ENCODE peak calls at places on chromosome X, in ten cellular contexts. S is pancreas, G is B cell, D is cardiac muscle cell, J is fibroblast of mammary gland, V is heart right ventricle, B is A549, E is right atrium auricular region, Y is GM06990, H is endothelial cell. A is an unnamed sample.

GRCh38 chrX:19673334-19674040 is 158.2 kb upstream of the MAP3K15 start:
- DNase-seq in D (no peak), Y (no peak), H (no peak), B (peak), J (peak), G (no peak), E (peak), V (peak), S (no peak), A (no peak)

GRCh38 chrX:2901367-2902036 is 27.6 kb downstream of the ARSD start:
- DNase-seq in J (peak), S (no peak), G (no peak), Y (no peak), H (no peak), E (no peak), D (no peak), V (no peak), B (no peak), A (no peak)

GRCh38 chrX:112512509-112512908 is 167.2 kb downstream of the LHFPL1 start:
- DNase-seq in G (no peak), E (no peak), J (no peak), Y (no peak), B (no peak), D (peak), V (no peak), S (no peak), H (no peak), A (no peak)

GRCh38 chrX:145936769-145937168 is 119.1 kb downstream of the SLITRK2 start:
- DNase-seq in G (no peak), V (no peak), H (no peak), S (no peak), Y (no peak), D (no peak), J (no peak), B (no peak), E (no peak), A (no peak)

GRCh38 chrX:57905141-57905540 is 5.1 kb downstream of the ZXDA start:
- DNase-seq in S (no peak), B (no peak), V (no peak), D (no peak), Y (no peak), E (no peak), H (no peak), G (no peak), J (no peak), A (no peak)

GRCh38 chrX:14884714-14885113 is 11.5 kb downstream of the MOSPD2 start:
- DNase-seq in S (no peak), J (no peak), D (no peak), V (no peak), E (no peak), B (no peak), H (no peak), G (no peak), Y (no peak), A (no peak)

GRCh38 chrX:50081282-50081955 is 119.4 kb downstream of the AKAP4 start:
- DNase-seq in G (no peak), E (no peak), H (peak), B (no peak), S (no peak), V (peak), J (peak), Y (no peak), D (peak), A (no peak)

GRCh38 chrX:154359362-154360154 is 14.9 kb downstream of the FLNA start:
- DNase-seq in Y (no peak), V (no peak), B (no peak), S (no peak), G (no peak), J (no peak), H (no peak), E (no peak), D (no peak), A (no peak)

GRCh38 chrX:19772306-19772705 is 115.1 kb downstream of the SH3KBP1 start:
- DNase-seq in H (no peak), S (no peak), G (no peak), E (no peak), D (no peak), V (no peak), B (no peak), Y (no peak), J (peak), A (no peak)

GRCh38 chrX:141142946-141143345 is 34.0 kb downstream of the LDOC1 start:
- DNase-seq in E (no peak), V (no peak), H (no peak), S (no peak), B (no peak), G (no peak), D (no peak), Y (no peak), J (peak), A (no peak)

GRCh38 chrX:109475174-109475891 is 6.6 kb downstream of the GUCY2F start:
- DNase-seq in S (peak), G (no peak), B (peak), Y (peak), D (peak), J (peak), E (peak), H (peak), V (no peak), A (peak)

GRCh38 chrX:78710146-78710545 is 37.4 kb upstream of the LPAR4 start:
- DNase-seq in Y (peak), V (no peak), H (no peak), S (no peak), J (peak), B (no peak), D (no peak), E (no peak), G (no peak), A (no peak)

GRCh38 chrX:132219343-132219768 is at the start of gene RAP2C:
- DNase-seq in G (peak), D (peak), Y (peak), E (peak), H (peak), S (peak), J (peak), B (peak), V (peak), A (peak)

GRCh38 chrX:129493643-129494042 is 29.6 kb downstream of the SMARCA1 start:
- DNase-seq in E (no peak), G (no peak), S (no peak), B (no peak), J (peak), V (no peak), D (no peak), Y (no peak), H (no peak), A (no peak)

GRCh38 chrX:105610401-105610800 is 211.9 kb upstream of the NRK start:
- DNase-seq in H (no peak), G (no peak), S (no peak), E (no peak), B (no peak), V (no peak), Y (no peak), J (peak), D (no peak), A (no peak)

GRCh38 chrX:35858916-35859315 is 60.6 kb upstream of the CFAP47 start:
- DNase-seq in B (no peak), H (no peak), G (no peak), V (no peak), J (no peak), D (no peak), S (no peak), Y (no peak), E (no peak), A (no peak)

GRCh38 chrX:78619829-78620228 is 39.3 kb downstream of the RTL3 start:
- DNase-seq in B (no peak), D (no peak), V (peak), S (no peak), J (peak), G (no peak), Y (no peak), H (no peak), E (no peak), A (no peak)

GRCh38 chrX:121191779-121192178 is 144.4 kb downstream of the GLUD2 start:
- DNase-seq in S (no peak), D (no peak), G (no peak), E (no peak), B (no peak), Y (no peak), H (no peak), J (no peak), V (no peak), A (no peak)

GRCh38 chrX:72128881-72129280 is 2.8 kb downstream of the RTL5 start:
- DNase-seq in G (no peak), E (no peak), Y (no peak), D (peak), B (peak), J (peak), H (peak), V (no peak), S (no peak), A (no peak)

GRCh38 chrX:130173190-130173895 is 1.6 kb downstream of the RAB33A start:
- DNase-seq in J (peak), B (no peak), V (peak), G (peak), H (no peak), E (peak), D (no peak), Y (no peak), S (no peak), A (peak)

GRCh38 chrX:154531626-154532025 is 15.0 kb downstream of the G6PD start:
- DNase-seq in J (peak), D (peak), E (no peak), S (no peak), Y (no peak), H (no peak), V (no peak), G (no peak), B (no peak), A (no peak)

GRCh38 chrX:154384284-154384892 is 5.3 kb downstream of the EMD start:
- DNase-seq in S (no peak), G (no peak), E (no peak), Y (no peak), H (no peak), B (no peak), J (peak), D (no peak), V (peak), A (no peak)

GRCh38 chrX:138925330-138925729 is 213.8 kb upstream of the FGF13 start:
- DNase-seq in J (peak), E (no peak), H (no peak), G (no peak), B (no peak), V (no peak), Y (no peak), S (no peak), D (no peak), A (no peak)

GRCh38 chrX:45758319-45758718 is 557.6 kb upstream of the DIPK2B start:
- DNase-seq in Y (peak), B (no peak), J (peak), G (peak), H (no peak), E (no peak), D (no peak), S (no peak), V (no peak), A (no peak)

GRCh38 chrX:150546711-150547153 is 21.7 kb upstream of the MTM1 start:
- DNase-seq in H (no peak), G (no peak), Y (no peak), J (no peak), S (no peak), V (no peak), D (no peak), E (no peak), B (no peak), A (no peak)

GRCh38 chrX:78665286-78665685 is 6.2 kb upstream of the RTL3 start:
- DNase-seq in Y (no peak), E (no peak), J (no peak), B (no peak), H (no peak), D (no peak), G (no peak), S (no peak), V (no peak), A (no peak)

GRCh38 chrX:6149231-6149870 is 79.3 kb downstream of the NLGN4X start:
- DNase-seq in J (no peak), V (no peak), H (no peak), Y (no peak), B (no peak), D (no peak), G (no peak), S (no peak), E (no peak), A (no peak)

GRCh38 chrX:22124098-22124497 is 92.0 kb downstream of the PHEX start:
- DNase-seq in H (no peak), S (no peak), G (no peak), B (no peak), Y (no peak), J (peak), D (no peak), E (no peak), V (no peak), A (no peak)

GRCh38 chrX:21738145-21738949 is 19.6 kb downstream of the SMPX start:
- DNase-seq in E (no peak), G (no peak), S (no peak), D (peak), Y (no peak), J (no peak), H (no peak), V (no peak), B (no peak), A (no peak)

GRCh38 chrX:48715066-48715465 is 18.5 kb downstream of the SUV39H1 start:
- DNase-seq in H (no peak), V (no peak), J (peak), S (no peak), G (no peak), Y (no peak), D (no peak), B (no peak), E (no peak), A (no peak)

GRCh38 chrX:37783284-37783683 is 3.4 kb downstream of the CYBB start:
- DNase-seq in E (no peak), G (no peak), B (no peak), J (no peak), H (no peak), Y (no peak), V (peak), S (no peak), D (no peak), A (no peak)

GRCh38 chrX:12771445-12772069 is 19.7 kb upstream of the PRPS2 start:
- DNase-seq in E (no peak), J (peak), Y (peak), D (peak), G (peak), B (peak), H (peak), V (peak), S (peak), A (peak)

GRCh38 chrX:18390941-18391538 is 34.4 kb upstream of the CDKL5 start:
- DNase-seq in H (peak), V (peak), B (peak), Y (peak), J (peak), G (peak), S (peak), E (peak), D (peak), A (peak)

GRCh38 chrX:18394477-18394876 is 30.9 kb upstream of the CDKL5 start:
- DNase-seq in S (no peak), B (no peak), V (no peak), H (no peak), E (no peak), D (no peak), G (no peak), Y (no peak), J (no peak), A (no peak)

GRCh38 chrX:18389968-18390367 is 35.4 kb upstream of the CDKL5 start:
- DNase-seq in D (no peak), S (no peak), G (no peak), B (peak), V (no peak), J (no peak), E (no peak), H (no peak), Y (no peak), A (no peak)
- TF ChIP-seq CTCF in D (no peak), S (no peak), G (no peak), B (peak), V (no peak), J (peak), E (no peak), H (no peak), Y (peak), A (no peak)

DNA sequence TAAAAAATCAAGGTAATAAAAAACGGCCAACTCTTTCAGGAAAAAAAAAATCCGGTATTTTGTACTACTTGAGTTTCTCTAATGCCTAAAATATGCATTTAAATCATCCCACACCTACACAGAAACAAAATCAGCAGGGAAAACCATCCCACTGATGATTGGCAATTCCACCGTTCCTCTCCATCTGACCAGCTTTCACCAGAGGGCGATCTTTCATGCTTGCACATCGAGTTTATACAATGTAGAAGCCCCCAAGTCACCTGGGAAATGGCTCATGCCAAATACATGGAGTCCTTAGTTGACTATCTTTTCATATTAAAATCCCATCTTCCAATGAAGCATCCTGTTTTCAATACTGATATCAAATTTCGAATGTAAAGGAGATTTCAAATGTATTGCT is 69.2 kb downstream of the PTCHD1 start:
- DNase-seq in J (no peak), S (no peak), D (peak), G (no peak), V (no peak), B (no peak), H (no peak), Y (no peak), E (no peak), A (no peak)
- TF ChIP-seq CTCF in J (peak), S (no peak), D (peak), G (no peak), V (no peak), B (no peak), H (no peak), Y (no peak), E (no peak), A (no peak)

GRCh38 chrX:136189222-136189621 is 41.9 kb downstream of the FHL1 start:
- DNase-seq in Y (no peak), B (no peak), D (no peak), E (no peak), V (peak), G (no peak), S (no peak), H (no peak), J (no peak), A (no peak)
- TF ChIP-seq CTCF in Y (no peak), B (no peak), D (no peak), E (no peak), V (no peak), G (no peak), S (no peak), H (no peak), J (no peak), A (no peak)

DNA sequence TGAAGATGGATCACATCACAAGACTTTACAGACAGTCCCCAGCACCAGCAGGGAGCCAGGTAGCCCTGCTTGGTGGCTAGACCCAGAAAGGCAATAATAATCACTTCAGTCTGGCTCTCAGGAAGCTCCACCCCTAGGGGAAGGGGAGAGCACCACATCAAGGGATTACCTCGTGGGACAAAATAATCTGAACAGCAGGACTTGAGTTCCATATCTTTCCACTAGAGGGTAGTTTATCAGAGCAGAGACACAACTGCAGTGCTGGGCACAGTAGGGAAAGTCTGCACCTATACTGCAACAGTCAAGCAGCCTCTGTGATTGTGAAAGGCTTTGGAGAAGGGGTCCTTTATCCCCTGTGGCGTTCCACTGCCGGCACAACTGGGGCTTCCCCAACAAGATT is 547.0 kb upstream of the POU3F4 start:
- DNase-seq in B (no peak), S (no peak), V (no peak), D (no peak), E (no peak), H (no peak), Y (no peak), J (no peak), G (no peak), A (no peak)
- TF ChIP-seq CTCF in B (no peak), S (no peak), V (no peak), D (no peak), E (no peak), H (no peak), Y (no peak), J (no peak), G (no peak), A (no peak)

GRCh38 chrX:23792861-23793553 is 10.0 kb downstream of the SAT1 start:
- DNase-seq in H (peak), D (no peak), B (no peak), Y (no peak), G (no peak), J (peak), E (no peak), S (no peak), V (no peak), A (no peak)

GRCh38 chrX:23799469-23800065 is 16.6 kb downstream of the SAT1 start:
- DNase-seq in J (peak), D (no peak), G (no peak), E (no peak), S (no peak), H (no peak), Y (no peak), B (no peak), V (no peak), A (no peak)

GRCh38 chrX:23802431-23802830 is 19.5 kb downstream of the SAT1 start:
- DNase-seq in E (no peak), D (no peak), V (no peak), G (no peak), S (no peak), B (no peak), H (no peak), Y (no peak), J (no peak), A (no peak)

DNA sequence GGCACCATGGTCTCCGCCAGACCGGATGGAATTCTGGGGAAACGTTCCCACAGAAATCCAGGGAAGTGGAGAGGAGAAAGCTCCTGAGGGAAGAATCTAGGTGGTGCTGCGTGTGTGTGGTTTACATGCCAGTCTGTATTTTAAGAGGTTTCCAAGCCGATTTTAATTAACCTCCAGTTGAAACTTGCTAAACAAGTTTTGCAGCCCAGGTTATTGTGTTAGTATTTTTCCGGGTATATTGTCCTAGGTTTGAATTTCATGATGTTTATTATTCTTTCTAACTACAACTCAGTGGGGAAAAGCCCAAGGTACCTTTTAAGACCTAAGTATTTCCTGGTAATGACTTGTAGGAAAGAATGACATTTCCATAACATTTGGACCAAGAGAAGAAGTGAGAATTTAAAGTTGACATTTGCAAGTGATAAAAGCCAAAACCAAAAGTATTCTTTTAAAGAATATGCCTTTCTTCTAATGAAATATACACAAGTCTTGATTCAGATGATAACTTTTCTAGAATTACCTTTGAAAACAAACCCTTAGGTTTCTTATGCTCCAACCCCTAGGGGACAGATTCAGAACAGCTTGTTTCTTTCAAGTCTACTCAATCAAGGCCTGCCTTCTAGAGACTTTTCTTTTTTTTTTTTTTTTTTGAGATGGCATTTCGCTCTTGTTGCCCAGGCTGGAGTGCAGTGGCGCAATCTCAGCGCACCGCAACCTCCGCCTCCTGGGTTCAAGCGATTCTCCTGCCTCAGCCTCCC is 14.6 kb downstream of the SAT1 start:
- DNase-seq in H (no peak), D (no peak), S (no peak), G (no peak), Y (no peak), J (no peak), V (no peak), E (no peak), B (no peak), A (no peak)
- TF ChIP-seq CTCF in H (no peak), D (no peak), S (no peak), G (no peak), Y (no peak), J (no peak), V (no peak), E (no peak), B (no peak), A (no peak)

DNA sequence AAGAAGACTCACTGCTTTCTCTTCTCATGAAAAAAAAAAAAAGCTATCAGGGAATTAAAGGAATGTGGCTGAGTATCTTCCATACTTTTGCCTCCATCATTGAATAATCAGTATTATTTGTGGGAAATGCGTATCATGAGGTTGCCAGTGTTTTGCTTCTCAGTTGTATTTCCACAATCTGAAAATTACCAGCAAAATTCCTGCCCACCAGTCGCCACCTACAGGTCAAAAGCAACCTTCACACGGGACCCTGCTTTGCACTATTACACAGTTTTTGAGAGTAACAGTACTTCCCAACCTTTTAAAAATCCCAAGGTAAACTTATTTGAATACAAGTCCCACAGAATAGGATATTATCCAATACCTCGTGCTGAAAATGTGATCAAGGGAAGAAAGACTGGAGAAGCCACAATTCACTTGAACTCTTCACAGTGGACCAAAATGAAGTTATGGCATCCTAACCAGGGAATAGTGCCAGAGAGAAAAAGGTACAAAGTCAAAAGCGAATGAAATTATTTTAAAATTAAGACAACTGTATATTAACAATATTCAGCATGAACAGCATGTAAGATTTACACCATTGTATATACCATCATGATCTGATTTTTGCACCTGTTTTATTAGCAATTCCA is 30.4 kb downstream of the PGRMC1 start:
- DNase-seq in J (peak), B (peak), Y (no peak), H (peak), E (peak), D (peak), G (no peak), S (no peak), V (no peak), A (peak)
- TF ChIP-seq CTCF in J (peak), B (peak), Y (peak), H (peak), E (peak), D (peak), G (peak), S (peak), V (peak), A (peak)